ENCODE peak calls at places on chromosomes 1 and 21, in five cellular contexts. Z is H1, T is GM12878, U is HCT116, A is K562. Q is an unnamed sample.
A peak's percentile ranks its signal among the peaks of the same experiment; 100 is the strongest.

GRCh38 chr1:209513226-209513625 is 70.3 kb upstream of the CAMK1G start:
- DNase-seq in Z (peak; percentile 50), T (no peak), U (peak; percentile 48), A (peak; percentile 32), Q (peak; percentile 24)

GRCh38 chr1:111241797-111242196 is 14.3 kb downstream of the CHI3L2 start:
- DNase-seq in Z (peak; percentile 17), T (no peak), U (no peak), A (no peak), Q (no peak)

GRCh38 chr1:226678701-226679100 is 60.4 kb downstream of the ITPKB start:
- DNase-seq in Z (no peak), T (no peak), U (no peak), A (no peak), Q (no peak)

GRCh38 chr1:177913762-177914540 is 55.9 kb downstream of the SEC16B start:
- DNase-seq in Z (peak; percentile 57), T (no peak), U (peak; percentile 13), A (no peak), Q (peak; percentile 17)

GRCh38 chr1:158813159-158813558 is 18.0 kb upstream of the MNDA start:
- DNase-seq in Z (no peak), T (no peak), U (no peak), A (no peak), Q (no peak)

GRCh38 chr1:11952455-11953109 is 18.1 kb downstream of the PLOD1 start:
- DNase-seq in Z (no peak), T (no peak), U (no peak), A (no peak), Q (no peak)

GRCh38 chr1:204072951-204073836 is at the start of gene SOX13:
- DNase-seq in Z (peak; percentile 93), T (no peak), U (peak; percentile 79), A (peak; percentile 74), Q (peak; percentile 78)

GRCh38 chr1:155909894-155910293 is 1.3 kb downstream of the RIT1 start:
- DNase-seq in Z (no peak), T (no peak), U (no peak), A (no peak), Q (no peak)

GRCh38 chr1:76317299-76317913 is 242.9 kb downstream of the ST6GALNAC3 start:
- DNase-seq in Z (no peak), T (no peak), U (no peak), A (no peak), Q (no peak)

GRCh38 chr1:234538930-234539649 is 60.1 kb upstream of the TARBP1 start:
- DNase-seq in Z (no peak), T (no peak), U (no peak), A (no peak), Q (no peak)

GRCh38 chr1:2460203-2460602 is 15.9 kb upstream of the PLCH2 start:
- DNase-seq in Z (no peak), T (no peak), U (no peak), A (no peak), Q (no peak)

GRCh38 chr1:51070011-51070410 is 32.0 kb upstream of the C1orf185 start:
- DNase-seq in Z (no peak), T (no peak), U (no peak), A (no peak), Q (no peak)

GRCh38 chr1:51989582-51990477 is 670 bp downstream of the RAB3B start:
- DNase-seq in Z (no peak), T (no peak), U (no peak), A (no peak), Q (no peak)

GRCh38 chr1:147897030-147897756 is 5.4 kb upstream of the GJA8 start:
- DNase-seq in Z (no peak), T (no peak), U (no peak), A (no peak), Q (no peak)

GRCh38 chr1:41537788-41538351 is 53.4 kb upstream of the EDN2 start:
- DNase-seq in Z (no peak), T (no peak), U (no peak), A (no peak), Q (no peak)

GRCh38 chr1:167082511-167083027 is 7.6 kb downstream of the GPA33 start:
- DNase-seq in Z (no peak), T (no peak), U (peak; percentile 39), A (no peak), Q (peak; percentile 73)

GRCh38 chr1:116191294-116191693 is 80.1 kb downstream of the MAB21L3 start:
- DNase-seq in Z (no peak), T (no peak), U (no peak), A (no peak), Q (no peak)

GRCh38 chr1:68780919-68781318 is 284.0 kb upstream of the DEPDC1 start:
- DNase-seq in Z (no peak), T (no peak), U (no peak), A (no peak), Q (no peak)

GRCh38 chr1:109272831-109273547 is 10.0 kb downstream of the PSRC1 start:
- DNase-seq in Z (no peak), T (no peak), U (no peak), A (no peak), Q (no peak)

GRCh38 chr1:35122311-35122710 is 43.1 kb downstream of the ZMYM1 start:
- DNase-seq in Z (no peak), T (no peak), U (no peak), A (no peak), Q (no peak)

GRCh38 chr21:14753069-14753465 is 207.0 kb upstream of the SAMSN1 start:
- DNase-seq in Z (no peak), T (no peak), U (no peak), A (no peak), Q (no peak)

GRCh38 chr1:169526120-169526832 is 40.5 kb upstream of the SLC19A2 start:
- DNase-seq in Z (no peak), T (no peak), U (no peak), A (no peak), Q (no peak)

GRCh38 chr1:169526998-169527397 is 41.3 kb upstream of the SLC19A2 start:
- DNase-seq in Z (no peak), T (no peak), U (no peak), A (no peak), Q (no peak)

GRCh38 chr1:169529068-169529642 is 43.4 kb upstream of the SLC19A2 start:
- DNase-seq in Z (peak; percentile 52), T (no peak), U (peak; percentile 85), A (no peak), Q (no peak)

GRCh38 chr1:169527461-169528213 is 41.9 kb upstream of the SLC19A2 start:
- DNase-seq in Z (no peak), T (no peak), U (no peak), A (no peak), Q (no peak)

GRCh38 chr1:169528214-169529067 is 42.7 kb upstream of the SLC19A2 start:
- DNase-seq in Z (no peak), T (no peak), U (no peak), A (no peak), Q (no peak)
- TF ChIP-seq SRF in Z (no peak), T (no peak), U (no peak), A (no peak), Q (no peak)

GRCh38 chr1:16019580-16020277 is 1.9 kb upstream of the HSPB7 start:
- DNase-seq in Z (no peak), T (no peak), U (no peak), A (no peak), Q (no peak)
- TF ChIP-seq SRF in Z (no peak), T (no peak), U (no peak), A (no peak), Q (no peak)

GRCh38 chr1:58827298-58827697 is 43.5 kb upstream of the JUN start:
- DNase-seq in Z (no peak), T (no peak), U (no peak), A (no peak), Q (no peak)

GRCh38 chr1:58819719-58820118 is 35.9 kb upstream of the JUN start:
- DNase-seq in Z (no peak), T (no peak), U (no peak), A (no peak), Q (no peak)

GRCh38 chr1:58821309-58821708 is 37.5 kb upstream of the JUN start:
- DNase-seq in Z (no peak), T (no peak), U (no peak), A (no peak), Q (no peak)

GRCh38 chr1:58824753-58825389 is 41.0 kb upstream of the JUN start:
- DNase-seq in Z (no peak), T (no peak), U (no peak), A (no peak), Q (no peak)

DNA sequence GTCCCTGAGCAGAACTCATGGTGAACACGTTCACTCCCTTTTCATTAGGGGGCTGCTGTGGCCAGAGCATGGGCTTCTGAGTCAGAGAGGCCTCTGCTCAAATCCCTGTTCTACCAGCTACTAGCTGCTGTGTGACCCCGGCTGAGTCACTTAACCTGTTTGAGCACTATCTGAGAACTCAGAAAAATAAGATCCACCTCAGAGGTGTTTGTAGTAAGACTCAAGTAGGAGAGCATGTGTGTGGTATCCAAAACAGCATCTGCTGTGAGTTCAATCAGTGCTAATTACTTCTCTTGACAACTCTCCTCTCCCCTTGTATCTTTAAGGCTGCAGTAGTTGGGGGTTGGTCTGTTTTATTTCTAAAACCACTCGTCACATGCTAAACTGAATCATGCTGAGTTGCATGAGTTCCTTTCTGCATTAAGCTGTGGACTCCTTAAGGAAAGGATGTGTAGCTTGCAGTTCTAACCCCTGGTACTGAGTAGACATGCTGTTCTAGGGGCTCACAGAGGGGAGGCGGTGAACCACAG is 39.7 kb upstream of the JUN start:
- DNase-seq in Z (no peak), T (no peak), U (no peak), A (peak; percentile 12), Q (no peak)
- TF ChIP-seq SRF in Z (no peak), T (no peak), U (no peak), A (no peak), Q (no peak)

GRCh38 chr1:151513626-151514101 is 2.5 kb downstream of the CGN start:
- DNase-seq in Z (peak; percentile 59), T (no peak), U (no peak), A (no peak), Q (peak; percentile 76)

GRCh38 chr1:151514366-151514765 is 3.2 kb downstream of the CGN start:
- DNase-seq in Z (no peak), T (no peak), U (no peak), A (no peak), Q (no peak)

GRCh38 chr1:151511636-151512215 is 539 bp downstream of the CGN start:
- DNase-seq in Z (peak; percentile 63), T (no peak), U (no peak), A (no peak), Q (no peak)

GRCh38 chr1:151512326-151512725 is 1.1 kb downstream of the CGN start:
- DNase-seq in Z (no peak), T (no peak), U (no peak), A (no peak), Q (no peak)

DNA sequence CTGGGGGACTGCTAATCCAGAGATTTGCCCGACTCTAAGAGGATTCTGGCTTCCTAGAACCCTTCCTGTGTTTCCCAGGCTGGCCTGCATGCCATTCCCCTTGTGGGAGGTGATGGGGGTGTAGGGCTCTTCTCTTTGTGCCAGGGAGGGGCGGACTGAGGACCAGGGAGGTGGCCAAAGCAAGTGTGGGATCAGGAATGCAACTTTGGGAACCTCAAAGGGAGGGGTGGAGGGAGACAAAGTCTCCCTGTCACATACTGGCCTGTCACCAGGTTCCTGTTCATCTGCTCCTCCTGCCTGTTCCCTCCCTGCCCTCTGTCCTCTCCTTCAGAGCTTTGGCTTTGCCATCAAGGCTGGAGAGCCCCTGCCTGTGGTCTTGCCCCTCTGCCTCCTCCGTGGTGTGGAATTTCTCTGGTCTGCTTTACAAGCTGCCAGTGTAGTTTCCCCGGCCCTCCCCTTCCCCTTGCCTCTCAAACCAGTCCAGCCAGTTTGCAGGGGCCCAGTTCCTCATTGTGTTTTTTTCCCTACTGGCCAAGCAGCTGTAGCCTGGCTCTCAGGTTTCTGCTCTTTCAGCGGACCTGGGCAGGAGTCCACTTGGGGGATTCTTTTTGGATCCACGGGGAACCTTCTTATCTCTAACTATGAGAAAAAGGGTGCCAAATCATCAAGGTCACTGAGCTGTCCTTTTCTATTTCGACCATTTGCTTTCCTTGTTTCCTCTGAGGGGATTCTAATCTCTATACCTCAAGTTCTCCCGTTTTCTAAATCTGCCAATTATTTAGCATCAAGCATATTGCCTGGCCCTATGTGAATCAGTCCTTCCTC is 1.8 kb downstream of the CGN start:
- DNase-seq in Z (peak; percentile 78), T (no peak), U (no peak), A (no peak), Q (no peak)
- TF ChIP-seq SRF in Z (no peak), T (no peak), U (no peak), A (no peak), Q (no peak)